ENCODE peak calls at places on chromosomes 16 and 17, in six cellular contexts. One of them, this sample, is unnamed.
A peak's percentile ranks its signal among the peaks of the same experiment; 100 is the strongest.

GRCh38 chr17:79800325-79801155 is 3.7 kb upstream of the CBX8 start:
- DNase-seq in ascending aorta: no peak
- DNase-seq in spleen: no peak
- DNase-seq in prostate gland: no peak
- DNase-seq in heart left ventricle: no peak
- DNase-seq in SK-N-SH: peak; percentile 45
- DNase-seq in this sample: no peak

GRCh38 chr16:82011199-82011641 is at the start of gene SDR42E1:
- DNase-seq in ascending aorta: no peak
- DNase-seq in spleen: peak; percentile 88
- DNase-seq in heart left ventricle: no peak
- DNase-seq in SK-N-SH: no peak
- DNase-seq in prostate gland: peak; percentile 50
- DNase-seq in this sample: no peak

GRCh38 chr17:75338335-75338734 is 49.1 kb upstream of the SLC25A19 start:
- DNase-seq in ascending aorta: no peak
- DNase-seq in prostate gland: no peak
- DNase-seq in spleen: no peak
- DNase-seq in heart left ventricle: no peak
- DNase-seq in SK-N-SH: no peak
- DNase-seq in this sample: no peak

GRCh38 chr17:4895676-4896331 is 3.5 kb upstream of the C17orf107 start:
- DNase-seq in prostate gland: no peak
- DNase-seq in SK-N-SH: no peak
- DNase-seq in spleen: no peak
- DNase-seq in ascending aorta: no peak
- DNase-seq in heart left ventricle: no peak
- DNase-seq in this sample: no peak

GRCh38 chr17:14095630-14096029 is 26.3 kb downstream of the COX10 start:
- DNase-seq in SK-N-SH: no peak
- DNase-seq in ascending aorta: no peak
- DNase-seq in heart left ventricle: no peak
- DNase-seq in prostate gland: no peak
- DNase-seq in spleen: no peak
- DNase-seq in this sample: no peak

GRCh38 chr17:42135664-42136653 is 13.4 kb downstream of the HSPB9 start:
- DNase-seq in SK-N-SH: no peak
- DNase-seq in prostate gland: no peak
- DNase-seq in spleen: peak; percentile 86
- DNase-seq in heart left ventricle: peak; percentile 77
- DNase-seq in ascending aorta: no peak
- DNase-seq in this sample: peak; percentile 59

GRCh38 chr17:43784068-43784467 is 3.8 kb downstream of the CFAP97D1 start:
- DNase-seq in heart left ventricle: no peak
- DNase-seq in SK-N-SH: no peak
- DNase-seq in ascending aorta: no peak
- DNase-seq in prostate gland: no peak
- DNase-seq in spleen: no peak
- DNase-seq in this sample: no peak

GRCh38 chr17:8991514-8992285 is 26.2 kb upstream of the PIK3R5 start:
- DNase-seq in ascending aorta: no peak
- DNase-seq in heart left ventricle: peak; percentile 63
- DNase-seq in SK-N-SH: peak; percentile 53
- DNase-seq in spleen: no peak
- DNase-seq in prostate gland: peak; percentile 61
- DNase-seq in this sample: peak; percentile 25

GRCh38 chr17:6327007-6327406 is 107.9 kb downstream of the AIPL1 start:
- DNase-seq in prostate gland: no peak
- DNase-seq in spleen: peak; percentile 78
- DNase-seq in ascending aorta: no peak
- DNase-seq in heart left ventricle: peak; percentile 73
- DNase-seq in SK-N-SH: no peak
- DNase-seq in this sample: peak; percentile 33

GRCh38 chr17:45132569-45133463 is 501 bp upstream of the PLCD3 start:
- DNase-seq in prostate gland: peak; percentile 85
- DNase-seq in spleen: peak; percentile 96
- DNase-seq in heart left ventricle: peak; percentile 87
- DNase-seq in SK-N-SH: peak; percentile 95
- DNase-seq in ascending aorta: no peak
- DNase-seq in this sample: peak; percentile 81

GRCh38 chr16:49641250-49641649 is 214.7 kb downstream of the ZNF423 start:
- DNase-seq in spleen: peak; percentile 33
- DNase-seq in SK-N-SH: no peak
- DNase-seq in ascending aorta: no peak
- DNase-seq in prostate gland: no peak
- DNase-seq in heart left ventricle: no peak
- DNase-seq in this sample: no peak

GRCh38 chr17:30232822-30233427 is 2.6 kb downstream of the SLC6A4 start:
- DNase-seq in heart left ventricle: no peak
- DNase-seq in ascending aorta: no peak
- DNase-seq in prostate gland: no peak
- DNase-seq in spleen: peak; percentile 9
- DNase-seq in SK-N-SH: no peak
- DNase-seq in this sample: no peak

GRCh38 chr16:17519556-17519955 is 48.8 kb upstream of the XYLT1 start:
- DNase-seq in ascending aorta: no peak
- DNase-seq in heart left ventricle: no peak
- DNase-seq in SK-N-SH: no peak
- DNase-seq in prostate gland: no peak
- DNase-seq in spleen: no peak
- DNase-seq in this sample: no peak
- H3K4me1 ChIP-seq in ascending aorta: no peaks in the 10 kb centered on the region
- H3K4me1 ChIP-seq in heart left ventricle: no peaks in the 10 kb centered on the region
- H3K4me1 ChIP-seq in SK-N-SH: no peaks in the 10 kb centered on the region
- H3K4me1 ChIP-seq in prostate gland: no peaks in the 10 kb centered on the region
- H3K4me1 ChIP-seq in spleen: no peaks in the 10 kb centered on the region
- H3K4me1 ChIP-seq in this sample: no peaks in the 10 kb centered on the region

GRCh38 chr17:54172654-54173316 is 350.1 kb downstream of the KIF2B start:
- DNase-seq in spleen: no peak
- DNase-seq in SK-N-SH: no peak
- DNase-seq in ascending aorta: no peak
- DNase-seq in heart left ventricle: no peak
- DNase-seq in prostate gland: no peak
- DNase-seq in this sample: no peak
- TF ChIP-seq CTCF in spleen: no peak
- TF ChIP-seq CTCF in SK-N-SH: peak; percentile 64
- TF ChIP-seq CTCF in ascending aorta: no peak
- TF ChIP-seq CTCF in heart left ventricle: peak; percentile 26
- TF ChIP-seq CTCF in prostate gland: no peak
- TF ChIP-seq CTCF in this sample: peak; percentile 33

DNA sequence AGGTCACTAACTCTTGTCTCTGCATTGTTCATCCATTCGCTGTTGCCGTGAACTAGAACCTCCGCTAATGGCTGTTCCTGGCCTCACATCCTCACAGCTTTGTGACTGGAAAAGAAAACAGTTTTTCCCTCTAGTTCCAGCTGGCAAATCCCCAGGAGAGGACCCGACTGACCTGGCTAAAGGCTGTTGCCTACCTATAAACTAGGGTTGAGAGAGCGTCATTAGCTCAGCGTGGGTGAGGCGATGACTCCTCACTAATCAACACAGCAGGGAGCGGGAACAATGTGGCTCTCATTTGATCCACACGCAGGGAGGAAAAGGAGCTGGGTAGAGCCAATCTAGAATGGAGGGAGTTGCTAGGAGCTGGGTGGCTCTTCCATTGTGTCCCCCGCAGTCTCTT is 282.1 kb upstream of the IRX5 start:
- DNase-seq in ascending aorta: no peak
- DNase-seq in SK-N-SH: no peak
- DNase-seq in spleen: no peak
- DNase-seq in heart left ventricle: no peak
- DNase-seq in prostate gland: no peak
- DNase-seq in this sample: no peak
- H3K27ac ChIP-seq in ascending aorta: peak overlapping the region; percentile 46
- H3K27ac ChIP-seq in SK-N-SH: no peak overlapping the region
- H3K27ac ChIP-seq in spleen: no peak overlapping the region
- H3K27ac ChIP-seq in heart left ventricle: no peak overlapping the region
- H3K27ac ChIP-seq in prostate gland: no peak overlapping the region
- H3K27ac ChIP-seq in this sample: no peak overlapping the region

DNA sequence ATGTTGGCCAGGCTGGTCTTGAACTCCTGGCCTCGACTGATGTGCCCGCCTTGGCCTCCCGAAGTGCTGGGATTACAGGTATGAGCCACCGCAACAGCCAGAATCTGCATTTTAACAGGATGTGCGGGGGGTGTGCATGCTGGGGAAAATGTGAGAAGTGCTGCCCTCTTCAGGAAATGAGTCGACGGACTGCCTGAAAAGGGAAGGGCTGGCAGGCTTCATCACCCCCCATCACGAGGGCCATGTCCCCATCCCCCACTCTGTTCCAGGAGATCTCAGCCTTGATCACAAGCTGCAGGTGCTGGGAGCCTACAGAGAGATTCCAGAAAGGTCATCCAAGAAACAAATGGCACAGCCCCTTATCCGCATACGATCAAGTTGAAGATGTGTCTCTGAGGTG is 195.3 kb upstream of the RPL38 start:
- DNase-seq in heart left ventricle: no peak
- DNase-seq in ascending aorta: no peak
- DNase-seq in SK-N-SH: peak; percentile 75
- DNase-seq in prostate gland: no peak
- DNase-seq in spleen: no peak
- DNase-seq in this sample: no peak
- H3K4me1 ChIP-seq in heart left ventricle: no peaks in the 10 kb centered on the region
- H3K4me1 ChIP-seq in ascending aorta: no peaks in the 10 kb centered on the region
- H3K4me1 ChIP-seq in SK-N-SH: peaks cover 22% of the 10 kb centered on the region
- H3K4me1 ChIP-seq in prostate gland: no peaks in the 10 kb centered on the region
- H3K4me1 ChIP-seq in spleen: no peaks in the 10 kb centered on the region
- H3K4me1 ChIP-seq in this sample: no peaks in the 10 kb centered on the region

GRCh38 chr16:78249056-78249455 is 149.6 kb downstream of the WWOX start:
- DNase-seq in heart left ventricle: no peak
- DNase-seq in prostate gland: no peak
- DNase-seq in SK-N-SH: no peak
- DNase-seq in spleen: no peak
- DNase-seq in ascending aorta: no peak
- DNase-seq in this sample: peak; percentile 11
- TF ChIP-seq CTCF in heart left ventricle: no peak
- TF ChIP-seq CTCF in prostate gland: no peak
- TF ChIP-seq CTCF in SK-N-SH: no peak
- TF ChIP-seq CTCF in spleen: no peak
- TF ChIP-seq CTCF in ascending aorta: no peak
- TF ChIP-seq CTCF in this sample: peak; percentile 38

GRCh38 chr17:82551779-82552457 is 32.4 kb downstream of the FOXK2 start:
- DNase-seq in SK-N-SH: peak; percentile 85
- DNase-seq in heart left ventricle: peak; percentile 67
- DNase-seq in prostate gland: peak; percentile 70
- DNase-seq in spleen: peak; percentile 93
- DNase-seq in ascending aorta: peak; percentile 54
- DNase-seq in this sample: peak; percentile 70
- H3K27ac ChIP-seq in SK-N-SH: no peak overlapping the region
- H3K27ac ChIP-seq in heart left ventricle: peak overlapping the region; percentile 63
- H3K27ac ChIP-seq in prostate gland: peak overlapping the region; percentile 4
- H3K27ac ChIP-seq in spleen: peak overlapping the region; percentile 45
- H3K27ac ChIP-seq in ascending aorta: peak overlapping the region; percentile 43
- H3K27ac ChIP-seq in this sample: no peak overlapping the region

DNA sequence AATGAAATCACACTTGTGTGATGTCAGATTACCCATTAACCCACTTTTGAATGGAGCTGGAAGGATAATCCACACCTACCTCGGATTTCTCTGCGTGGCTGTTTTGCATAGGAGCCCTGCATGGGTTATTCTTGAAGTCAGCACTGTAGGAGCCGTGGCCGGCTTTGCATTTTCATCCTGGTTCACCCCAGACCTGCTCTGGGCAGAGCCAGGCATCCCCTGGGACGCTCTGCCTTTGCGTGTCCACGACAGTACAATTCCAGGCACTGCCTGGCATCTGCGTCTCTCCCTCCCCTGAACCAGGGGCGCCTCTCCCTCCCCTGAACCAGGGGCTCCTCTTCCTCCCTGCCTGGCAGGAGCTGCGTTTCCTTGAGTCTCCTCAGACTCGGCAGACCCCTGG is 29.7 kb upstream of the ZNF750 start:
- DNase-seq in SK-N-SH: no peak
- DNase-seq in ascending aorta: no peak
- DNase-seq in prostate gland: no peak
- DNase-seq in spleen: peak; percentile 64
- DNase-seq in heart left ventricle: no peak
- DNase-seq in this sample: no peak
- H3K4me1 ChIP-seq in SK-N-SH: peaks cover 35% of the 10 kb centered on the region
- H3K4me1 ChIP-seq in ascending aorta: no peaks in the 10 kb centered on the region
- H3K4me1 ChIP-seq in prostate gland: peaks cover 4% of the 10 kb centered on the region
- H3K4me1 ChIP-seq in spleen: peaks cover 52% of the 10 kb centered on the region
- H3K4me1 ChIP-seq in heart left ventricle: peaks cover 40% of the 10 kb centered on the region
- H3K4me1 ChIP-seq in this sample: peaks cover 50% of the 10 kb centered on the region

DNA sequence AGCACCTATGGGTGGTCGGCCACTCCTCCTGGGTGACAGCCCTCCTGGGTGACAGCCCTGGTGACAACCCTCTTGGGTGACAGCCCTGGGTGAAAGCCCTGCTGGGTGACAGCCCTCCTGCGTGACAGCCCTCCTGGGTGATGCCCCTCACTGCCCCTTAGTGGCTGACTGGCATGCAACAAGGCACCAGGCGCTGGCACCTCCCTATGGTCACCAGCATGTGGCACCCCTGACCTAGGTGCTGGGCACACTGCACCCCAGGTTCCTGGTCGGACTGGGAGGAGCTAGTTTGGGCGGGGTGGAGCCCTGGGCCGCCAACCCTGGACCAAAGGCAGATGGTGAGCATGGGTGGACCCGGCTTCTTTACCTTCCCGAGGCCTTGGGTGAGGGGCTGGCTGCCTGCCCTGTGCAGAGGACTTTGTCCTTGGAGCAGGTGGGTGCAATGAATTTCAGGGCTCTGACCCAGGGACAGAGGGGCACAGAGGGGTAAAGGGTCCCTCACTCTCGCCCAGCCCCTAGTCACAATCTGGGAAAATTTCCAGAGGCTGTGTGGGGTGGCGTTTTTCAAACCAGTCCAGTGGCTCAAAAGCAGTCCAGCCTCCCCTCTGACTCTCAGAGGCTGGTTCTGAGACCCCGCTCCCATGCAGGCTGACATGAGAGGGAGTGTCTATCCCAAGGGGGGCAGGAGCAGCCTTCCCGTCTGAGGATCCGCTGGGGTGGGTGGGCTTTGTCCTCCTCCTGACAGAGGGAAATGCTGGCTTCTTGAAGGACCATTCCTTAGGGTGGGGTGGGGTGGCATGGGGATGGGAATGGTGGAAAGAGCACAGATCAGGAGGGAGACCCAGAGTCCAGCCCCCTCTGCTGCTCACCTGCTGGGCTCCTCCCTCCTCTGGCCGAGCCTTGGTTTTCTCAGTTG is 25.9 kb upstream of the TNFRSF13B start:
- DNase-seq in SK-N-SH: peak; percentile 80
- DNase-seq in heart left ventricle: no peak
- DNase-seq in prostate gland: no peak
- DNase-seq in spleen: peak; percentile 68
- DNase-seq in ascending aorta: no peak
- DNase-seq in this sample: no peak
- TF ChIP-seq CTCF in SK-N-SH: peak; percentile 65
- TF ChIP-seq CTCF in heart left ventricle: peak; percentile 57
- TF ChIP-seq CTCF in prostate gland: no peak
- TF ChIP-seq CTCF in spleen: no peak
- TF ChIP-seq CTCF in ascending aorta: no peak
- TF ChIP-seq CTCF in this sample: no peak

DNA sequence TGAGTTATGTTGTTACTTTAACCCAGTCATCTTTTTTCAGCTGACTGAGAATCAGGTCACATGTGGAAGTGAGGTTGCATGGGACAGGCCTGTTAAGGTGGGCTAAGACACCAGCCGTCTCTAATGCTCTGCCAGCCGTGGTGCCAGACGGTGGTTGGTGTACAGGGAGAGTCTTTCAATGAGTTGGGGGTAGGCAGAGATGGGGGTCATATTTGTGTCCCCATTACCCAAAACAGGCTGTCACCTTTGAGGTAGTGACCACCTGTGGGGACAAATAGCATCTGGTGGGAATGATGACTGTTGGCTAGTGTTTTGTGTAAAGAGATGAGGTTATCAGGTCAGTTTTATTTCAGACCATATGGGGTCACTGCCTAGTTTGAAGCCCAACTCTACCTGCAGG is 1.8 kb downstream of the RPL38 start:
- DNase-seq in prostate gland: no peak
- DNase-seq in ascending aorta: no peak
- DNase-seq in heart left ventricle: no peak
- DNase-seq in SK-N-SH: no peak
- DNase-seq in spleen: no peak
- DNase-seq in this sample: no peak
- H3K27ac ChIP-seq in prostate gland: no peak overlapping the region
- H3K27ac ChIP-seq in ascending aorta: no peak overlapping the region
- H3K27ac ChIP-seq in heart left ventricle: no peak overlapping the region
- H3K27ac ChIP-seq in SK-N-SH: no peak overlapping the region
- H3K27ac ChIP-seq in spleen: peak overlapping the region; percentile 14
- H3K27ac ChIP-seq in this sample: no peak overlapping the region